ENCODE peak calls at places on chromosomes 7 and 10, in six cellular contexts. L is kidney, V is K562, H is GM23248, W is fibroblast of lung, S is adipocyte. J is an unnamed sample. For H3K36me3 and H3K4me1, the result is how much of the 10 kb centered on the place peaks cover.

GRCh38 chr10:49115015-49115795 is at the start of gene VSTM4:
- DNase-seq in W (peak), S (peak), L (no peak), V (peak), H (peak), J (peak)

GRCh38 chr7:34417781-34418180 is 240.2 kb upstream of the NPSR1 start:
- DNase-seq in W (no peak), H (no peak), L (no peak), S (no peak), V (no peak), J (peak)

GRCh38 chr10:22693371-22693784 is 21.0 kb downstream of the PIP4K2A start:
- DNase-seq in W (peak), L (no peak), H (peak), V (peak), S (peak), J (no peak)

GRCh38 chr7:127713758-127714157 is 61.8 kb downstream of the SND1 start:
- DNase-seq in L (no peak), S (no peak), H (no peak), V (no peak), W (no peak), J (no peak)

GRCh38 chr7:32347244-32347828 is 142.8 kb downstream of the LSM5 start:
- DNase-seq in W (peak), S (peak), H (peak), V (peak), L (no peak), J (peak)

GRCh38 chr10:32459072-32459703 is 13.2 kb downstream of the CCDC7 start:
- DNase-seq in H (no peak), L (no peak), W (no peak), V (no peak), S (no peak), J (no peak)

GRCh38 chr7:116911799-116912198 is 41.5 kb upstream of the ST7 start:
- DNase-seq in L (no peak), W (peak), V (no peak), S (peak), H (peak), J (no peak)

GRCh38 chr7:139619367-139619657 is 95.8 kb downstream of the CLEC2L start:
- DNase-seq in W (peak), L (no peak), V (no peak), S (peak), H (peak), J (peak)

GRCh38 chr10:14653271-14654161 is 121.2 kb downstream of the FAM107B start:
- DNase-seq in L (no peak), V (no peak), H (peak), W (peak), S (peak), J (peak)

DNA sequence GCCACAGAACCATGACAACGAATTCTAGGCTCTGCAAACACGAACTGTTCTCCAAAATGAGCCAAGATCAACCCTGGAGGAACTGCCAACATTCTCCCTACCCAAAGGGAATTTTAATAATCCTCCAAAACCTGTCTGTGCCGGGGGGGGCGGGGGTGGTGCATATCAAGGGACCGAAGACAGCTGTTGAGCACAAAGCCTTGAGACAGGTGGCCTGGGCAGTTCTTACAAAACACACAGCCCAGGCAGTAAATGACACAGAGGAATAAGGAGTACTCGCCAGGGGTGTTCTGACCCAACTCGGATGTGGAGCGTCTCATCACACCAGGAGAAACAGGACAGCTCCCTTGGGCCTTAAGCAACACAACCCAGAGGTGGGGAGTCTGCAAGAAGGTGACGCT is 35.6 kb downstream of the PLAC9 start:
- DNase-seq in W (no peak), L (no peak), H (no peak), S (no peak), V (no peak), J (no peak)
- H3K36me3 ChIP-seq in W (half or more), L (under half), H (under half), S (half or more), V (half or more), J (under half)

GRCh38 chr7:29780346-29780745 is 26.0 kb upstream of the WIPF3 start:
- DNase-seq in W (no peak), L (no peak), V (no peak), H (no peak), S (no peak), J (no peak)

GRCh38 chr7:29783671-29784070 is 22.6 kb upstream of the WIPF3 start:
- DNase-seq in L (no peak), H (no peak), W (no peak), S (no peak), V (no peak), J (no peak)

DNA sequence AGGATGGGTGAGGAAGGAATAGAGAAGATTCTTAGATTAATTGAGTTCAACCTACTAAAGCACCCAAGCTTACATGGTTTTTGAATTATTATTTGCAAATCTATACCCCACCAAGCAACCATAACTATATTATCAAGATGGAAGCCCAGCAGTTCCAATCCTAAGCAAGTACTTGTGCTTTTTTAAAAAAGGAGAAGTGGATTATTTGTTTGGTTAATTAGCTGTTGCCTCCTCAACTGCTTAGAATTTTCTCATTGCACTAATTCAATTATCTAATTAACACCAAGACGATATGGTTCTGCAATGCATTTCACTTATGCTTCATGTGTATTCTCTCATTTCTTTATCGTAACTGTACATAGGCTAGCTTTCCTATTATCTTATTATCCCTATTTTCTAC is 27.3 kb upstream of the WIPF3 start:
- DNase-seq in L (no peak), H (no peak), S (no peak), V (no peak), W (no peak), J (no peak)
- H3K4me1 ChIP-seq in L (under half), H (under half), S (under half), V (under half), W (under half), J (under half)

GRCh38 chr10:71772832-71773220 is 494 bp downstream of the VSIR start:
- DNase-seq in W (no peak), L (no peak), H (peak), V (no peak), S (peak), J (no peak)

GRCh38 chr10:71770789-71771188 is 2.5 kb downstream of the VSIR start:
- DNase-seq in S (peak), L (peak), H (peak), W (no peak), V (no peak), J (no peak)

GRCh38 chr10:71770255-71770654 is 3.1 kb downstream of the VSIR start:
- DNase-seq in V (no peak), S (peak), W (no peak), L (peak), H (peak), J (no peak)

GRCh38 chr10:71771821-71772617 is 1.3 kb downstream of the VSIR start:
- DNase-seq in V (no peak), L (peak), W (peak), H (peak), S (peak), J (peak)

GRCh38 chr10:71771204-71771603 is 2.1 kb downstream of the VSIR start:
- DNase-seq in V (no peak), W (no peak), S (no peak), H (no peak), L (peak), J (no peak)
- H3K9ac ChIP-seq in V (peak), W (no peak), S (peak), H (no peak), L (no peak), J (no peak)

GRCh38 chr7:99626661-99627060 is 9.9 kb downstream of the ZSCAN25 start:
- DNase-seq in H (no peak), S (no peak), V (no peak), L (no peak), W (no peak), J (no peak)
- H3K36me3 ChIP-seq in H (under half), S (half or more), V (half or more), L (half or more), W (under half), J (under half)

GRCh38 chr10:4767033-4767814 is 58.8 kb upstream of the AKR1E2 start:
- DNase-seq in L (no peak), W (peak), S (peak), H (peak), V (peak), J (peak)

GRCh38 chr10:4772202-4772570 is 53.8 kb upstream of the AKR1E2 start:
- DNase-seq in L (no peak), V (no peak), H (peak), W (no peak), S (no peak), J (no peak)

GRCh38 chr10:4770766-4771553 is 55.0 kb upstream of the AKR1E2 start:
- DNase-seq in H (peak), S (peak), L (no peak), V (peak), W (peak), J (peak)

GRCh38 chr10:4775808-4776207 is 50.2 kb upstream of the AKR1E2 start:
- DNase-seq in S (no peak), H (peak), V (no peak), W (peak), L (no peak), J (no peak)

GRCh38 chr10:4771554-4772201 is 54.3 kb upstream of the AKR1E2 start:
- DNase-seq in V (no peak), H (peak), S (peak), L (no peak), W (peak), J (no peak)
- H3K4me1 ChIP-seq in V (under half), H (half or more), S (under half), L (under half), W (under half), J (half or more)

J was measured in endothelial cell of umbilical vein.